ENCODE peak calls at places on chromosomes 13 and 19, in ten cellular contexts. R, U, L, Q, D, X, N, S, C and J are unnamed samples.

GRCh38 chr13:74068471-74068870 is 65.7 kb downstream of the KLF12 start:
- DNase-seq in R (no peak), U (no peak), L (no peak), Q (no peak), D (no peak), X (no peak), N (no peak), S (no peak), C (no peak), J (no peak)

GRCh38 chr13:49314344-49314882 is 66.7 kb downstream of the CDADC1 start:
- DNase-seq in R (no peak), U (no peak), L (no peak), Q (no peak), D (peak), X (no peak), N (no peak), S (no peak), C (no peak), J (peak)

GRCh38 chr13:112144616-112145220 is 77.8 kb downstream of the SOX1 start:
- DNase-seq in R (no peak), U (no peak), L (no peak), Q (no peak), D (peak), X (peak), N (no peak), S (no peak), C (no peak), J (no peak)

GRCh38 chr13:24894972-24895300 is 131.0 kb downstream of the RNF17 start:
- DNase-seq in R (no peak), U (no peak), L (no peak), Q (no peak), D (no peak), X (no peak), N (no peak), S (no peak), C (no peak), J (no peak)

GRCh38 chr13:71578048-71578447 is 289.0 kb downstream of the DACH1 start:
- DNase-seq in R (no peak), U (no peak), L (no peak), Q (no peak), D (no peak), X (no peak), N (no peak), S (no peak), C (no peak), J (no peak)

GRCh38 chr13:48859168-48860105 is 116.3 kb upstream of the FNDC3A start:
- DNase-seq in R (peak), U (no peak), L (no peak), Q (no peak), D (no peak), X (no peak), N (no peak), S (no peak), C (no peak), J (no peak)

GRCh38 chr19:40923934-40924391 is 41.9 kb upstream of the CYP2A7 start:
- DNase-seq in R (no peak), U (no peak), L (no peak), Q (no peak), D (no peak), X (peak), N (no peak), S (no peak), C (no peak), J (no peak)

GRCh38 chr13:31742102-31742695 is 2.9 kb downstream of the RXFP2 start:
- DNase-seq in R (peak), U (no peak), L (peak), Q (peak), D (peak), X (no peak), N (peak), S (peak), C (peak), J (peak)

GRCh38 chr19:33689138-33689746 is 67.5 kb downstream of the CHST8 start:
- DNase-seq in R (no peak), U (no peak), L (no peak), Q (no peak), D (no peak), X (peak), N (no peak), S (no peak), C (no peak), J (no peak)